ENCODE peak calls at places on chromosomes 12 and 14, in nine cellular contexts. N is retinal pigment epithelial cell, O is T follicular helper cell, Q is lower leg skin, B is RKO, J is astrocyte of the cerebellum, I is cardiac fibroblast, K is Calu3, Y is LoVo. G is an unnamed sample.

GRCh38 chr12:67517181-67517887 is 131.2 kb upstream of the DYRK2 start:
- DNase-seq in N (no peak), O (no peak), Q (no peak), B (no peak), J (peak; percentile 72), I (peak; percentile 51), K (peak; percentile 87), Y (peak; percentile 69), G (no peak)

GRCh38 chr12:3732901-3733300 is 20.0 kb downstream of the CRACR2A start:
- DNase-seq in N (no peak), O (no peak), Q (no peak), B (no peak), J (no peak), I (no peak), K (peak; percentile 70), Y (peak; percentile 36), G (no peak)

GRCh38 chr12:13173537-13173936 is 23.0 kb upstream of the EMP1 start:
- DNase-seq in N (peak; percentile 81), O (no peak), Q (peak; percentile 93), B (no peak), J (peak; percentile 81), I (peak; percentile 99), K (peak; percentile 70), Y (no peak), G (no peak)

GRCh38 chr12:6450091-6450868 is 1.6 kb upstream of the TAPBPL start:
- DNase-seq in N (peak; percentile 58), O (no peak), Q (peak; percentile 79), B (no peak), J (no peak), I (no peak), K (no peak), Y (no peak), G (no peak)

GRCh38 chr12:109289004-109289403 is 20.1 kb downstream of the FOXN4 start:
- DNase-seq in N (no peak), O (no peak), Q (no peak), B (no peak), J (no peak), I (no peak), K (no peak), Y (no peak), G (no peak)

GRCh38 chr14:75711134-75711795 is 50.2 kb downstream of the TTLL5 start:
- DNase-seq in N (peak; percentile 35), O (no peak), Q (no peak), B (peak; percentile 50), J (peak; percentile 51), I (peak; percentile 79), K (peak; percentile 21), Y (peak; percentile 3), G (peak; percentile 76)

GRCh38 chr14:103597623-103598372 is 31.2 kb upstream of the KLC1 start:
- DNase-seq in N (no peak), O (no peak), Q (no peak), B (peak; percentile 68), J (peak; percentile 59), I (peak; percentile 86), K (peak; percentile 36), Y (no peak), G (peak; percentile 66)

GRCh38 chr14:95052016-95052585 is 105.2 kb downstream of the DICER1 start:
- DNase-seq in N (no peak), O (no peak), Q (peak; percentile 54), B (no peak), J (no peak), I (no peak), K (no peak), Y (no peak), G (no peak)

GRCh38 chr12:52025301-52026172 is 18.8 kb downstream of the TAMALIN start:
- DNase-seq in N (peak; percentile 43), O (peak; percentile 70), Q (peak; percentile 97), B (peak; percentile 89), J (peak; percentile 58), I (peak; percentile 87), K (peak; percentile 80), Y (peak; percentile 93), G (peak; percentile 83)

GRCh38 chr12:87511371-87511770 is 517.8 kb downstream of the C12orf50 start:
- DNase-seq in N (peak; percentile 87), O (no peak), Q (no peak), B (no peak), J (no peak), I (peak; percentile 11), K (no peak), Y (no peak), G (no peak)

GRCh38 chr12:121295746-121296617 is 527 bp downstream of the CAMKK2 start:
- DNase-seq in N (no peak), O (no peak), Q (peak; percentile 91), B (peak; percentile 40), J (no peak), I (peak; percentile 12), K (peak; percentile 43), Y (peak; percentile 18), G (no peak)

GRCh38 chr14:57848353-57848752 is 17.5 kb downstream of the SLC35F4 start:
- DNase-seq in N (no peak), O (no peak), Q (no peak), B (peak; percentile 38), J (no peak), I (peak; percentile 84), K (no peak), Y (no peak), G (no peak)

GRCh38 chr14:20904393-20905029 is 13.3 kb downstream of the RNASE3 start:
- DNase-seq in N (no peak), O (no peak), Q (no peak), B (no peak), J (no peak), I (no peak), K (no peak), Y (no peak), G (no peak)

GRCh38 chr14:26549571-26549970 is 48.3 kb downstream of the NOVA1 start:
- DNase-seq in N (no peak), O (no peak), Q (no peak), B (no peak), J (no peak), I (no peak), K (no peak), Y (no peak), G (no peak)

GRCh38 chr14:53792909-53793308 is 163.7 kb downstream of the BMP4 start:
- DNase-seq in N (no peak), O (no peak), Q (no peak), B (no peak), J (no peak), I (no peak), K (peak; percentile 9), Y (no peak), G (no peak)

GRCh38 chr12:105107176-105107496 is 395 bp upstream of the WASHC4 start:
- DNase-seq in N (no peak), O (no peak), Q (no peak), B (peak; percentile 52), J (no peak), I (peak; percentile 69), K (no peak), Y (no peak), G (no peak)

GRCh38 chr14:53330441-53330840 is 177.3 kb upstream of the DDHD1 start:
- DNase-seq in N (no peak), O (no peak), Q (no peak), B (no peak), J (no peak), I (no peak), K (no peak), Y (no peak), G (no peak)

GRCh38 chr12:26817183-26817591 is 15.8 kb downstream of the ITPR2 start:
- DNase-seq in N (no peak), O (no peak), Q (no peak), B (no peak), J (no peak), I (no peak), K (no peak), Y (no peak), G (no peak)

GRCh38 chr12:6724409-6724797 is 557 bp downstream of the COPS7A start:
- DNase-seq in N (no peak), O (no peak), Q (no peak), B (peak; percentile 68), J (no peak), I (no peak), K (peak; percentile 16), Y (peak; percentile 21), G (no peak)

GRCh38 chr12:41932470-41932991 is 212.1 kb downstream of the GXYLT1 start:
- DNase-seq in N (peak; percentile 12), O (no peak), Q (peak; percentile 92), B (no peak), J (no peak), I (peak; percentile 9), K (peak; percentile 38), Y (no peak), G (peak; percentile 53)

GRCh38 chr12:129540954-129541353 is 362.9 kb downstream of the TMEM132D start:
- DNase-seq in N (no peak), O (no peak), Q (no peak), B (no peak), J (no peak), I (no peak), K (no peak), Y (no peak), G (no peak)

GRCh38 chr14:34640826-34641225 is 10.9 kb upstream of the SNX6 start:
- DNase-seq in N (no peak), O (no peak), Q (no peak), B (no peak), J (no peak), I (no peak), K (no peak), Y (no peak), G (no peak)

GRCh38 chr14:101128478-101129450 is 225.2 kb upstream of the RTL1 start:
- DNase-seq in N (no peak), O (no peak), Q (peak; percentile 77), B (no peak), J (no peak), I (no peak), K (no peak), Y (no peak), G (peak; percentile 61)

GRCh38 chr12:128052341-128052740 is 214.6 kb upstream of the TMEM132C start:
- DNase-seq in N (no peak), O (no peak), Q (no peak), B (no peak), J (no peak), I (no peak), K (no peak), Y (no peak), G (no peak)

GRCh38 chr14:91885113-91885712 is 17.9 kb upstream of the TC2N start:
- DNase-seq in N (no peak), O (no peak), Q (no peak), B (no peak), J (no peak), I (no peak), K (no peak), Y (no peak), G (no peak)

GRCh38 chr14:105925615-105926414 is 399.4 kb downstream of the TMEM121 start:
- DNase-seq in N (no peak), O (no peak), Q (no peak), B (no peak), J (no peak), I (no peak), K (no peak), Y (no peak), G (no peak)

GRCh38 chr12:1595026-1595561 is 713 bp upstream of the FBXL14 start:
- DNase-seq in N (no peak), O (no peak), Q (no peak), B (no peak), J (no peak), I (peak; percentile 55), K (no peak), Y (no peak), G (peak; percentile 59)

GRCh38 chr12:80041691-80042090 is 57.6 kb upstream of the OTOGL start:
- DNase-seq in N (no peak), O (no peak), Q (no peak), B (peak; percentile 9), J (peak; percentile 63), I (peak; percentile 55), K (no peak), Y (no peak), G (no peak)

GRCh38 chr14:61080591-61081010 is 99.6 kb downstream of the SLC38A6 start:
- DNase-seq in N (no peak), O (no peak), Q (no peak), B (no peak), J (peak; percentile 81), I (peak; percentile 30), K (no peak), Y (no peak), G (no peak)

GRCh38 chr14:84961637-84962036 is 568.3 kb upstream of the FLRT2 start:
- DNase-seq in N (peak; percentile 11), O (no peak), Q (no peak), B (no peak), J (no peak), I (no peak), K (no peak), Y (no peak), G (peak; percentile 2)

GRCh38 chr14:92998957-92999356 is 76.0 kb downstream of the CHGA start:
- DNase-seq in N (no peak), O (no peak), Q (no peak), B (no peak), J (no peak), I (no peak), K (no peak), Y (no peak), G (no peak)